ENCODE peak calls at places on chromosomes 6 and 20, in eight cellular contexts. O is ovary; Q is lower lobe of right lung; P is left lung; M is heart left ventricle; R is prostate gland; V is CD4-positive, alpha-beta memory T cell; E is CD8-positive, alpha-beta memory T cell. X is an unnamed sample.

GRCh38 chr6:157761331-157761921 is 61.6 kb upstream of the SNX9 start:
- DNase-seq in R (no peak), P (no peak), V (peak; percentile 68), O (no peak), E (peak; percentile 18), M (no peak), Q (no peak), X (peak; percentile 76)

GRCh38 chr20:53671370-53671769 is 77.7 kb upstream of the ZNF217 start:
- DNase-seq in R (no peak), E (no peak), O (no peak), M (no peak), P (no peak), V (no peak), Q (no peak), X (no peak)

GRCh38 chr6:136077834-136078576 is 172.1 kb downstream of the MTFR2 start:
- DNase-seq in R (no peak), P (no peak), O (no peak), E (no peak), M (no peak), Q (no peak), V (no peak), X (peak; percentile 61)

GRCh38 chr20:58650181-58650775 is 805 bp upstream of the STX16 start:
- DNase-seq in E (peak; percentile 9), M (peak; percentile 69), R (no peak), P (peak; percentile 44), V (peak; percentile 41), O (peak; percentile 72), Q (peak; percentile 64), X (no peak)

GRCh38 chr6:153872946-153873345 is 166.1 kb upstream of the OPRM1 start:
- DNase-seq in M (no peak), Q (no peak), R (no peak), E (no peak), P (peak; percentile 52), V (no peak), O (no peak), X (no peak)

GRCh38 chr6:169851641-169852503 is 100.5 kb downstream of the ERMARD start:
- DNase-seq in M (peak; percentile 67), P (no peak), Q (no peak), R (no peak), O (no peak), E (no peak), V (no peak), X (peak; percentile 63)

GRCh38 chr6:84791233-84791632 is 26.8 kb upstream of the TBX18 start:
- DNase-seq in O (no peak), M (no peak), R (no peak), E (no peak), V (no peak), P (no peak), Q (no peak), X (no peak)

GRCh38 chr20:4637081-4637797 is 84.5 kb upstream of the PRND start:
- DNase-seq in M (no peak), V (no peak), E (no peak), O (no peak), P (no peak), R (no peak), Q (no peak), X (peak; percentile 50)

DNA sequence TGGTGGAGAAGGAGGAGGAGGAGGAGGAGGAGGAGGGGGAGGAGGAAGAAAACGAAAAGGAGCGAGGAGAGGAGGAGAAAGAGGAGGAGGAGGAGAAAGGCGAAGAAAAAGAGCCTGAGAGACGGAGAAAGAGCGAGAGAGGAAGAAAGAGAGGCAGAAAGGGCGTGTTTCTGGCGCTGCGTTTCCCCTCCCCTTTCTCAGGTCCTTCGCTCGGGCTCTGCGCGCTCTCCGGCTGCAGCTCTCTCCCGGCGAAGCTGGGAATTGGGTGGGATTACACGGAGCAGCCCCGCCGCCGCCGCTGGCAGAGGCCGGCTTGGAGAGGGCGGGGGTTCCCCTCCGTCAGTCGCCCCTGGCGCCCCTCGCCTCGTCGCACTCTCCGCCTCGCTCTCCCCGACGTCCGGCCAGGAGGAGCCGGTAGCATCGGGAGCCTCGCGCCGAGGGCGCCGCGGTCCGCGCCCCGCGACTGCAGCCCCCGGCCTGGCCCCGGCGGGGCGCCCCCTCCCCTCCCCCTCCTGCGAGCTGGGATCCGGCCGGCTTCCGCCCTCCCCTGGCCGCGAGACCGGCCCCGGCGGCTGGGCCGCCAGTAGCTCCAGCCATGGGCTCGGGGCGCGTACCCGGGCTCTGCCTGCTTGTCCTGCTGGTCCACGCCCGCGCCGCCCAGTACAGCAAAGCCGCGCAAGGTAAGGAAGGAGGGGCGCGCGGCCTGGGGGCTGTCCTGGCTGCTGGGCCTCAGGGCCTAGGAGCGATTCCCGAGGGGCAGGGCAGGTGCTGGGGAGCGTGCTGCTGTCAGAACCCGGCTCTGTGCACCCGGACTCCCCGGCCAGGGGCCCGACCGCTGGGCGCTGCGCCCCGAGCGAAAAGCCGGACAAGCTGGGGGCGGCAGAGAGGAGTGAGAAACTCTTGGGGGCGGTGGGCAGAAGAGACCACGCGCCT is at the start of gene SCUBE3:
- DNase-seq in O (no peak), E (no peak), P (no peak), M (peak; percentile 61), Q (no peak), V (peak; percentile 6), R (no peak), X (peak; percentile 15)
- H3K4me1 ChIP-seq in O (peaks cover 5% of the 10 kb centered on the region), E (peaks cover 7% of the 10 kb centered on the region), P (peaks cover 8% of the 10 kb centered on the region), M (peaks cover 16% of the 10 kb centered on the region), Q (peaks cover 19% of the 10 kb centered on the region), V (peaks cover 8% of the 10 kb centered on the region), R (no peaks in the 10 kb centered on the region), X (peaks cover 4% of the 10 kb centered on the region)

GRCh38 chr20:32472581-32473207 is 112.4 kb downstream of the NOL4L start:
- DNase-seq in O (no peak), E (no peak), V (no peak), P (no peak), Q (no peak), M (peak; percentile 32), R (no peak), X (no peak)

GRCh38 chr20:32474009-32474716 is 111.0 kb downstream of the NOL4L start:
- DNase-seq in O (peak; percentile 69), M (peak; percentile 55), P (peak; percentile 70), Q (no peak), V (no peak), R (no peak), E (no peak), X (no peak)

GRCh38 chr20:32474967-32475819 is 109.9 kb downstream of the NOL4L start:
- DNase-seq in Q (peak; percentile 93), M (peak; percentile 93), R (peak; percentile 76), O (peak; percentile 99), V (no peak), P (peak; percentile 94), E (no peak), X (no peak)

GRCh38 chr20:32474717-32474966 is 110.5 kb downstream of the NOL4L start:
- DNase-seq in P (no peak), R (no peak), V (no peak), Q (no peak), E (no peak), O (no peak), M (no peak), X (no peak)

GRCh38 chr20:32473231-32474008 is 111.7 kb downstream of the NOL4L start:
- DNase-seq in M (peak; percentile 64), Q (no peak), P (no peak), V (no peak), E (no peak), O (no peak), R (no peak), X (no peak)
- H3K4me1 ChIP-seq in M (peaks cover 83% of the 10 kb centered on the region), Q (peaks cover 93% of the 10 kb centered on the region), P (peaks cover 43% of the 10 kb centered on the region), V (peaks cover 23% of the 10 kb centered on the region), E (peaks cover 24% of the 10 kb centered on the region), O (peaks cover 29% of the 10 kb centered on the region), R (peaks cover 27% of the 10 kb centered on the region), X (peaks cover 4% of the 10 kb centered on the region)

GRCh38 chr20:50242863-50243609 is 52.4 kb downstream of the CEBPB start:
- DNase-seq in R (peak; percentile 44), P (no peak), Q (no peak), M (no peak), O (no peak), V (no peak), E (no peak), X (peak; percentile 45)

GRCh38 chr20:50242178-50242514 is 51.5 kb downstream of the CEBPB start:
- DNase-seq in P (no peak), O (no peak), M (no peak), V (no peak), E (no peak), R (no peak), Q (no peak), X (no peak)

GRCh38 chr20:50244352-50245149 is 53.9 kb downstream of the CEBPB start:
- DNase-seq in E (no peak), O (no peak), V (no peak), P (no peak), Q (no peak), M (no peak), R (no peak), X (no peak)

GRCh38 chr20:50243610-50244351 is 53.2 kb downstream of the CEBPB start:
- DNase-seq in V (no peak), P (no peak), O (no peak), M (no peak), R (no peak), Q (no peak), E (no peak), X (no peak)

DNA sequence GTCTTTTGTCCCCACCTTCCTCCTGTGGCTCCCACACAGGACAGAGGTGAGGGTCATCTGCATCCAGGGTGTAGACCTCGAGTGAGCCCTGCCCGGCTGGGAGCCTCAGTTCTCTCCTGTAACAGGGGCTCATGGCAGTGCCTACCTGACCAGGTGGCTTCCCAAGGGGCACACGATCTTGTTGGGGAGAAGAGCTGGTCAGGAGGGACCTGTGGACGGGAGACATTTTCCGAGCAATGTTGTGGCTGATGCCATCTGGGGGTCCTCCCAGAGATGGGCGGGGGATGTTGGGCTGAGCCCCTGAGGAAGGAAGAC is 51.9 kb downstream of the CEBPB start:
- DNase-seq in Q (no peak), V (no peak), O (no peak), R (no peak), P (no peak), M (no peak), E (no peak), X (no peak)
- H3K4me1 ChIP-seq in Q (no peaks in the 10 kb centered on the region), V (no peaks in the 10 kb centered on the region), O (peaks cover 3% of the 10 kb centered on the region), R (peaks cover 11% of the 10 kb centered on the region), P (no peaks in the 10 kb centered on the region), M (no peaks in the 10 kb centered on the region), E (no peaks in the 10 kb centered on the region), X (no peaks in the 10 kb centered on the region)

GRCh38 chr20:31515072-31515774 is 981 bp downstream of the HM13 start:
- DNase-seq in P (no peak), R (no peak), E (no peak), Q (no peak), O (no peak), M (no peak), V (no peak), X (no peak)

GRCh38 chr20:31516166-31516565 is 1.9 kb downstream of the HM13 start:
- DNase-seq in O (no peak), V (no peak), R (no peak), Q (no peak), M (no peak), P (no peak), E (no peak), X (no peak)

GRCh38 chr20:31515775-31516107 is 1.5 kb downstream of the HM13 start:
- DNase-seq in O (no peak), R (no peak), V (peak; percentile 10), E (no peak), Q (no peak), M (no peak), P (no peak), X (no peak)

GRCh38 chr20:31516651-31517050 is 2.4 kb downstream of the HM13 start:
- DNase-seq in P (no peak), E (no peak), Q (no peak), M (no peak), V (peak; percentile 9), O (no peak), R (no peak), X (no peak)

DNA sequence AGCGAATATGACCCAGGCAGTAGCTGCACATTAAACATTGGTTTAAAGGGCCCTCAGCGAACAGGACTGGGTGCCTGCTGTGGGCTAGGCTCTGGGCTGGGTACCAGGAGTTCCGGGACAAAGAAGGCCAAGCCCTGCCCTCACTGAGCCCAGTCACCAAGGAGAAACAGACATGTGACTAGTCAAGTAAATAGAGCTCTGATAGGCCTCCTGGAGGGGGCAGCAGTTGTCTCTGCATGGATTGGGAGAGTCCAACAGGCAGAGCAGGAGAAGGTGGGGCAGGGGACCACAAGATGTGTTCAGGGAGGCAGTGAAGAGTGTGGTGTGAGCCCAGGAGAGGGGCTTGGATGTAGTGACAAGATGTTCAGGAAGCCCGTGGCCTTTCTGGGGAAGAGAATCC is 3.1 kb downstream of the HM13 start:
- DNase-seq in M (no peak), R (peak; percentile 37), P (peak; percentile 57), Q (no peak), E (no peak), O (no peak), V (no peak), X (peak; percentile 36)
- H3K4me1 ChIP-seq in M (peaks cover 58% of the 10 kb centered on the region), R (peaks cover 17% of the 10 kb centered on the region), P (peaks cover 23% of the 10 kb centered on the region), Q (peaks cover 53% of the 10 kb centered on the region), E (peaks cover 44% of the 10 kb centered on the region), O (peaks cover 10% of the 10 kb centered on the region), V (peaks cover 60% of the 10 kb centered on the region), X (peaks cover 9% of the 10 kb centered on the region)

X was measured in foreskin keratinocyte.